ENCODE peak calls at places on chromosome 17, in six cellular contexts. E is fibroblast of gingiva, X is IMR-90, R is fibroblast of mammary gland, W is midbrain, V is GM04504. T is an unnamed sample.
A peak's percentile ranks its signal among the peaks of the same experiment; 100 is the strongest.

GRCh38 chr17:63035271-63035670 is 69.2 kb downstream of the TANC2 start:
- DNase-seq in E (peak; percentile 72), X (peak; percentile 90), W (no peak), R (peak; percentile 95), V (peak; percentile 39), T (peak; percentile 79)

GRCh38 chr17:45130640-45131293 is 1.5 kb downstream of the PLCD3 start:
- DNase-seq in W (no peak), X (no peak), E (no peak), V (no peak), R (no peak), T (no peak)

GRCh38 chr17:38871992-38872605 is 2.2 kb downstream of the LASP1 start:
- DNase-seq in V (no peak), R (no peak), E (no peak), X (no peak), W (no peak), T (no peak)

GRCh38 chr17:1142503-1143095 is 37.2 kb downstream of the ABR start:
- DNase-seq in X (no peak), E (no peak), W (no peak), R (no peak), V (no peak), T (no peak)

GRCh38 chr17:67011527-67012175 is 32.7 kb upstream of the CACNG1 start:
- DNase-seq in R (no peak), E (no peak), W (no peak), V (no peak), X (no peak), T (no peak)

GRCh38 chr17:81064746-81065475 is 30.0 kb downstream of the BAIAP2 start:
- DNase-seq in V (peak; percentile 17), R (peak; percentile 79), E (no peak), W (no peak), X (peak; percentile 52), T (peak; percentile 81)

GRCh38 chr17:27422601-27423000 is 33.6 kb upstream of the KSR1 start:
- DNase-seq in E (no peak), R (no peak), X (no peak), W (no peak), V (no peak), T (no peak)

GRCh38 chr17:30520882-30521281 is 43.7 kb downstream of the GOSR1 start:
- DNase-seq in V (no peak), E (peak; percentile 18), R (peak; percentile 56), W (no peak), X (no peak), T (no peak)

GRCh38 chr17:19461139-19461538 is 50.1 kb downstream of the RNF112 start:
- DNase-seq in W (peak; percentile 46), R (no peak), E (no peak), X (no peak), V (no peak), T (no peak)

GRCh38 chr17:63646492-63646815 is 24.2 kb downstream of the MAP3K3 start:
- DNase-seq in V (no peak), E (no peak), R (no peak), W (peak; percentile 26), X (no peak), T (no peak)

GRCh38 chr17:77208217-77208808 is 67.5 kb downstream of the SEC14L1 start:
- DNase-seq in W (peak; percentile 65), E (peak; percentile 57), R (peak; percentile 54), X (peak; percentile 59), V (peak; percentile 46), T (peak; percentile 25)

GRCh38 chr17:14748036-14748715 is 447.3 kb downstream of the HS3ST3B1 start:
- DNase-seq in R (peak; percentile 79), W (no peak), E (no peak), V (no peak), X (no peak), T (no peak)

GRCh38 chr17:60604686-60605334 is 4.8 kb downstream of the PPM1D start:
- DNase-seq in R (peak; percentile 67), W (no peak), E (peak; percentile 80), X (peak; percentile 51), V (no peak), T (peak; percentile 82)

GRCh38 chr17:80000955-80001354 is 34.7 kb downstream of the TBC1D16 start:
- DNase-seq in X (no peak), W (no peak), R (no peak), E (no peak), V (no peak), T (no peak)

GRCh38 chr17:47230864-47231263 is 21.7 kb downstream of the MYL4 start:
- DNase-seq in X (no peak), R (no peak), V (no peak), W (no peak), E (no peak), T (no peak)

GRCh38 chr17:78664476-78665384 is 87.5 kb upstream of the DNAH17 start:
- DNase-seq in R (peak; percentile 51), E (no peak), V (no peak), X (peak; percentile 23), W (no peak), T (no peak)

GRCh38 chr17:45584092-45585036 is 93.8 kb upstream of the PLEKHM1 start:
- DNase-seq in E (peak; percentile 42), V (peak; percentile 17), W (no peak), X (peak; percentile 36), R (peak; percentile 37), T (peak; percentile 48)

GRCh38 chr17:48579738-48580543 is 1.8 kb upstream of the HOXB4 start:
- DNase-seq in R (no peak), W (no peak), X (peak; percentile 82), V (no peak), E (no peak), T (peak; percentile 44)

GRCh38 chr17:39928868-39929651 is 1.5 kb downstream of the LRRC3C start:
- DNase-seq in E (peak; percentile 86), V (peak; percentile 75), R (peak; percentile 95), X (peak; percentile 96), W (no peak), T (peak; percentile 94)

GRCh38 chr17:28518132-28518531 is 12.0 kb downstream of the FOXN1 start:
- DNase-seq in E (no peak), R (no peak), V (no peak), X (no peak), W (no peak), T (no peak)

GRCh38 chr17:5585814-5586558 is 1.7 kb upstream of the NLRP1 start:
- DNase-seq in E (no peak), X (peak; percentile 31), W (no peak), R (no peak), V (no peak), T (peak; percentile 26)

GRCh38 chr17:57956311-57957119 is 1.3 kb upstream of the CUEDC1 start:
- DNase-seq in V (no peak), R (no peak), X (no peak), E (no peak), W (no peak), T (no peak)

GRCh38 chr17:50634123-50634914 is at the start of gene ABCC3:
- DNase-seq in X (no peak), V (peak; percentile 23), W (no peak), R (peak; percentile 54), E (peak; percentile 66), T (peak; percentile 16)

GRCh38 chr17:51029568-51030463 is 90.9 kb downstream of the SPAG9 start:
- DNase-seq in V (no peak), E (peak; percentile 33), X (peak; percentile 54), R (peak; percentile 61), W (no peak), T (no peak)

GRCh38 chr17:1959871-1960569 is 65.1 kb downstream of the RTN4RL1 start:
- DNase-seq in R (peak; percentile 16), X (peak; percentile 61), W (no peak), E (peak; percentile 58), V (no peak), T (no peak)

GRCh38 chr17:45895304-45895968 is 1.1 kb downstream of the MAPT start:
- DNase-seq in X (no peak), V (no peak), R (no peak), E (no peak), W (peak; percentile 47), T (no peak)

GRCh38 chr17:53462393-53462811 is 360.3 kb upstream of the KIF2B start:
- DNase-seq in V (no peak), W (no peak), X (no peak), R (no peak), E (no peak), T (peak; percentile 29)

GRCh38 chr17:76672270-76672851 is 28.8 kb upstream of the ST6GALNAC1 start:
- DNase-seq in W (no peak), X (no peak), R (no peak), V (no peak), E (no peak), T (no peak)

GRCh38 chr17:27396941-27397340 is 59.3 kb upstream of the KSR1 start:
- DNase-seq in X (peak; percentile 42), R (peak; percentile 33), E (peak; percentile 69), V (peak; percentile 50), W (no peak), T (peak; percentile 55)

GRCh38 chr17:31802502-31802901 is 56.5 kb downstream of the COPRS start:
- DNase-seq in E (no peak), R (no peak), W (no peak), V (no peak), X (no peak), T (no peak)

GRCh38 chr17:76277300-76278267 is 12.4 kb downstream of the UBALD2 start:
- DNase-seq in X (no peak), W (no peak), R (no peak), V (no peak), E (no peak), T (no peak)

GRCh38 chr17:66549312-66549705 is 246.9 kb downstream of the PRKCA start:
- DNase-seq in R (peak; percentile 65), X (peak; percentile 63), E (peak; percentile 89), W (no peak), V (peak; percentile 70), T (peak; percentile 87)

GRCh38 chr17:81414751-81415516 is 19.7 kb downstream of the BAHCC1 start:
- DNase-seq in V (no peak), W (no peak), R (no peak), X (no peak), E (no peak), T (no peak)